ENCODE peak calls at places on chromosomes 4 and X, in seven cellular contexts. D is HCT116, F is K562, X is GM12878, R is H1, A is SK-N-SH, S is HepG2. H is an unnamed sample.

GRCh38 chr4:76090241-76090691 is 15.8 kb downstream of the ART3 start:
- DNase-seq in D (no peak), F (peak), X (no peak), R (no peak), A (peak), S (peak), H (peak)

GRCh38 chrX:67207912-67208311 is 335.9 kb upstream of the AR start:
- DNase-seq in D (no peak), F (no peak), X (no peak), R (no peak), A (no peak), S (no peak), H (no peak)

GRCh38 chrX:132482632-132483031 is 6.2 kb downstream of the MBNL3 start:
- DNase-seq in D (no peak), F (no peak), X (no peak), R (no peak), A (no peak), S (peak), H (no peak)

GRCh38 chrX:7254144-7254543 is 106.2 kb upstream of the PUDP start:
- DNase-seq in D (no peak), F (no peak), X (no peak), R (no peak), A (no peak), S (no peak), H (no peak)

GRCh38 chr4:168421671-168422070 is 58.6 kb downstream of the DDX60L start:
- DNase-seq in D (peak), F (peak), X (no peak), R (no peak), A (no peak), S (no peak), H (no peak)

GRCh38 chrX:155216940-155217450 is 735 bp downstream of the VBP1 start:
- DNase-seq in D (no peak), F (no peak), X (peak), R (no peak), A (peak), S (no peak), H (no peak)

GRCh38 chrX:34881671-34882070 is 60.9 kb upstream of the FAM47B start:
- DNase-seq in D (no peak), F (no peak), X (no peak), R (no peak), A (no peak), S (no peak), H (no peak)

GRCh38 chr4:151960449-151961246 is 199.8 kb upstream of the GATB start:
- DNase-seq in D (no peak), F (no peak), X (no peak), R (no peak), A (no peak), S (no peak), H (no peak)

GRCh38 chr4:776743-777441 is 49.0 kb downstream of the CPLX1 start:
- DNase-seq in D (no peak), F (no peak), X (no peak), R (no peak), A (no peak), S (no peak), H (no peak)

GRCh38 chrX:140099221-140099620 is 133.9 kb upstream of the CXorf66 start:
- DNase-seq in D (no peak), F (no peak), X (no peak), R (no peak), A (no peak), S (no peak), H (no peak)

GRCh38 chr4:3372933-3373465 is 68.8 kb upstream of the HGFAC start:
- DNase-seq in D (no peak), F (no peak), X (peak), R (no peak), A (no peak), S (no peak), H (no peak)

GRCh38 chrX:10769696-10770619 is 149.6 kb upstream of the MID1 start:
- DNase-seq in D (no peak), F (no peak), X (no peak), R (no peak), A (no peak), S (no peak), H (no peak)

GRCh38 chr4:8216443-8217245 is 17.6 kb downstream of the SH3TC1 start:
- DNase-seq in D (no peak), F (no peak), X (no peak), R (no peak), A (no peak), S (no peak), H (no peak)

GRCh38 chr4:25842229-25842840 is 20.5 kb downstream of the SEL1L3 start:
- DNase-seq in D (no peak), F (no peak), X (peak), R (peak), A (no peak), S (no peak), H (no peak)

GRCh38 chrX:23003121-23003520 is 3.4 kb downstream of the DDX53 start:
- DNase-seq in D (no peak), F (no peak), X (no peak), R (no peak), A (no peak), S (no peak), H (no peak)

GRCh38 chrX:40314070-40314469 is 216.3 kb upstream of the BCOR start:
- DNase-seq in D (no peak), F (no peak), X (no peak), R (peak), A (no peak), S (no peak), H (no peak)

GRCh38 chr4:32117696-32118095 is 1397.5 kb downstream of the PCDH7 start:
- DNase-seq in D (no peak), F (no peak), X (no peak), R (no peak), A (no peak), S (no peak), H (peak)

GRCh38 chr4:169179609-169180526 is 90.9 kb downstream of the SH3RF1 start:
- DNase-seq in D (no peak), F (no peak), X (no peak), R (no peak), A (no peak), S (no peak), H (peak)

GRCh38 chr4:1318488-1319213 is 28.4 kb upstream of the UVSSA start:
- DNase-seq in D (peak), F (peak), X (no peak), R (peak), A (no peak), S (no peak), H (no peak)

GRCh38 chrX:119488749-119489148 is 20.5 kb downstream of the SLC25A5 start:
- DNase-seq in D (no peak), F (no peak), X (no peak), R (peak), A (peak), S (peak), H (peak)

GRCh38 chr4:69594382-69594781 is 45.1 kb downstream of the UGT2A2 start:
- DNase-seq in D (no peak), F (no peak), X (no peak), R (no peak), A (no peak), S (peak), H (no peak)

GRCh38 chr4:77510367-77510766 is 95.3 kb upstream of the CXCL13 start:
- DNase-seq in D (no peak), F (no peak), X (no peak), R (no peak), A (no peak), S (no peak), H (no peak)

GRCh38 chr4:48370260-48371134 is 29.2 kb downstream of the SLAIN2 start:
- DNase-seq in D (no peak), F (no peak), X (peak), R (no peak), A (no peak), S (no peak), H (no peak)

GRCh38 chrX:91080822-91081221 is 353.8 kb upstream of the PABPC5 start:
- DNase-seq in D (no peak), F (no peak), X (no peak), R (no peak), A (no peak), S (no peak), H (no peak)

GRCh38 chrX:41178201-41178600 is 93.0 kb downstream of the USP9X start:
- DNase-seq in D (no peak), F (no peak), X (peak), R (no peak), A (no peak), S (no peak), H (no peak)

GRCh38 chr4:115360441-115360840 is 247.0 kb upstream of the NDST4 start:
- DNase-seq in D (no peak), F (no peak), X (no peak), R (no peak), A (no peak), S (no peak), H (no peak)

GRCh38 chr4:173805884-173806283 is 275.9 kb upstream of the HAND2 start:
- DNase-seq in D (no peak), F (no peak), X (no peak), R (no peak), A (no peak), S (no peak), H (no peak)

GRCh38 chr4:173524218-173525117 is 5.6 kb downstream of the HAND2 start:
- DNase-seq in D (no peak), F (no peak), X (no peak), R (no peak), A (peak), S (no peak), H (no peak)

GRCh38 chrX:123206222-123206621 is 22.1 kb downstream of the GRIA3 start:
- DNase-seq in D (no peak), F (no peak), X (no peak), R (no peak), A (no peak), S (no peak), H (no peak)

GRCh38 chr4:105895324-105895608 is at the start of gene NPNT:
- DNase-seq in D (no peak), F (no peak), X (no peak), R (no peak), A (peak), S (no peak), H (no peak)

DNA sequence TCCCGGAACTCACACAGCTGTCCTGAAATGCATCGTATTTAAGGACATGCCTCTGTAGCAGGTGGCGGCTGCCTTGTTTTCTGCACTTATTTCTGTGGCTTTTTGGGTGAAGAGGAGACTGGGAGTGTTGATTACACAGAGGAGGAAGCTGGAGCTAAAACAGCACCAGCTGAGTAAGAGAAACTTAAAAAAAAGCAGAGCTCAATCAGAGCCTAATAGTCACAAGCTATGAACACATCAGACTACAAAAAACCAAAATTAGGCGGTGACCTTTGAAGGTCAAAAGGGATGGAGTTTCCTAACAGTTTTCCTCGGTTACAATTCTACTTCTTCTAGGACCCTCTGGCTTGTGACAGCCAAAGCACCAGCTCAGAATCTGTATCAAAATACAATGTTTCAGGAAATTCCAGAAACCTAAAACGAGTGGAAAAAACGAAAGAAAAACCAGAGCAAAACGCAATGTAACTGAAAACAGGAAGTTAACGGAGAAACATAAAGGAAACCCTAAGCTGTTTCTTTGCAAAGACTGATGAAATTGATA is 13.5 kb downstream of the PRKX start:
- DNase-seq in D (no peak), F (no peak), X (peak), R (no peak), A (no peak), S (no peak), H (no peak)
- TF ChIP-seq JUND in D (no peak), F (no peak), X (no peak), R (no peak), A (no peak), S (no peak), H (no peak)

DNA sequence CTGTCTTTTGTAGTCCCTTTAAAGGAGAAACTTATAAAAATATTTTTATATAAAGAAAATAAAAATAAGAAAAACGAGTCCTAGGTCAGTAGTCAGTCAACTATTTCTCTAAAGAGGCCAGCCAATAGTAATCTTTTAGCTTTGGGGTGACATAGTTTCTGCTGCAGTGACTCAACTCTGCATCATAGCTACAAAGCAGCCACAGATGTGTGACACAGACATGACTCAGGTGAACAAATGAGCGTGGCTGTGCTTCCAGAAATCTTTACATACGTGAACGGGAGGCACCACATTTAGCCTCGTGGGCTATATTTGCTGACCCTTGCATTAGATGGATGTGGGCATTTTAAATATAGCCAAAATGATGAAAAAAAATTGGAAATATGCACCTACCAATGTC is 1862.5 kb upstream of the TENM3 start:
- DNase-seq in D (peak), F (no peak), X (no peak), R (no peak), A (no peak), S (no peak), H (no peak)
- TF ChIP-seq JUND in D (peak), F (no peak), X (no peak), R (no peak), A (no peak), S (no peak), H (no peak)

GRCh38 chr4:79206660-79207059 is 119.2 kb downstream of the NAA11 start:
- DNase-seq in D (no peak), F (no peak), X (no peak), R (no peak), A (no peak), S (no peak), H (no peak)

GRCh38 chr4:79209822-79210635 is 115.8 kb downstream of the NAA11 start:
- DNase-seq in D (no peak), F (peak), X (no peak), R (no peak), A (no peak), S (peak), H (no peak)

GRCh38 chr4:79211490-79211889 is 114.4 kb downstream of the NAA11 start:
- DNase-seq in D (no peak), F (no peak), X (no peak), R (no peak), A (no peak), S (no peak), H (no peak)

GRCh38 chr4:79210636-79211049 is 115.2 kb downstream of the NAA11 start:
- DNase-seq in D (no peak), F (no peak), X (no peak), R (no peak), A (no peak), S (no peak), H (no peak)

GRCh38 chr4:79207281-79207680 is 118.6 kb downstream of the NAA11 start:
- DNase-seq in D (no peak), F (no peak), X (no peak), R (no peak), A (no peak), S (no peak), H (no peak)
- TF ChIP-seq JUND in D (no peak), F (no peak), X (no peak), R (no peak), A (no peak), S (no peak), H (no peak)

GRCh38 chr4:39044364-39044946 is 12.2 kb upstream of the TMEM156 start:
- DNase-seq in D (peak), F (peak), X (peak), R (peak), A (peak), S (peak), H (peak)

GRCh38 chr4:39044947-39045734 is 12.9 kb upstream of the TMEM156 start:
- DNase-seq in D (no peak), F (peak), X (no peak), R (peak), A (peak), S (no peak), H (no peak)

GRCh38 chr4:39046243-39046642 is 14.0 kb upstream of the TMEM156 start:
- DNase-seq in D (no peak), F (no peak), X (no peak), R (no peak), A (no peak), S (peak), H (no peak)

GRCh38 chr4:39047691-39048090 is 14.3 kb upstream of the KLHL5 start:
- DNase-seq in D (no peak), F (no peak), X (no peak), R (no peak), A (no peak), S (no peak), H (no peak)

GRCh38 chr4:39045791-39046221 is 13.6 kb upstream of the TMEM156 start:
- DNase-seq in D (no peak), F (no peak), X (no peak), R (no peak), A (peak), S (peak), H (no peak)
- TF ChIP-seq JUND in D (no peak), F (no peak), X (no peak), R (no peak), A (no peak), S (no peak), H (no peak)

DNA sequence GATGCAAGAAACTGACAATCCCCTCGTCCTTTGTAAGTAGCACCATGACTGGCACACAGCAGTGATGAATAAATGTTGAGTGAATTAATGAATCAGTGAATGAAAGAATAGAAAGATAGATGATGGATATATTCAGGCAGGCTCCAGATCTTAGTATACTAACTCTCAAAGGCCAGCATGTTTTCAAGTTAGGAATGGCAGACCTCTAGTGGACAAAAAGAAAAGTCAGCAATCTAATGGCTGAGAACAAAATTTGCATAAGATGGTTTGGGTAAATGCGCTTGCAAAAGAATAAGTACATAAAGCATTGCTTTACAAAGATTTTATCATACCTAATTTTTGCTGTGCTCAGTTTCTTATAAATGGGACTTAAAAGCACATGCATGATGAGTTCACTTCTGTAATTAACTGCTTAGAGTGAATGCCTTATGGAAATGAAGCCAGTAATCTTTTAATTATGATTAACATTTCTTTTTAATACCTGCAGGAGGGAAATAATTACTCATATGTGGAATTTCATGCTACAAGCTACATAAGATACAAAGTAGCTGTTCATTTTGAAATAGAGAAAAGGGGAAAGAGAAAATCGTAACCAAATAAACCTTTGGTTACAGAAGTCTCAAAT is 126.9 kb upstream of the GPRIN3 start:
- DNase-seq in D (peak), F (no peak), X (no peak), R (no peak), A (peak), S (no peak), H (peak)
- TF ChIP-seq JUND in D (no peak), F (no peak), X (no peak), R (no peak), A (no peak), S (no peak), H (no peak)

GRCh38 chrX:70255452-70255851 is 4.6 kb downstream of the P2RY4 start:
- DNase-seq in D (no peak), F (no peak), X (no peak), R (no peak), A (no peak), S (no peak), H (no peak)

GRCh38 chrX:70257599-70258288 is 2.3 kb downstream of the P2RY4 start:
- DNase-seq in D (no peak), F (no peak), X (no peak), R (no peak), A (no peak), S (no peak), H (no peak)

GRCh38 chrX:70254063-70254400 is 6.0 kb downstream of the P2RY4 start:
- DNase-seq in D (peak), F (no peak), X (no peak), R (no peak), A (no peak), S (peak), H (no peak)

GRCh38 chrX:70254909-70255308 is 5.1 kb downstream of the P2RY4 start:
- DNase-seq in D (peak), F (no peak), X (no peak), R (no peak), A (no peak), S (peak), H (no peak)

DNA sequence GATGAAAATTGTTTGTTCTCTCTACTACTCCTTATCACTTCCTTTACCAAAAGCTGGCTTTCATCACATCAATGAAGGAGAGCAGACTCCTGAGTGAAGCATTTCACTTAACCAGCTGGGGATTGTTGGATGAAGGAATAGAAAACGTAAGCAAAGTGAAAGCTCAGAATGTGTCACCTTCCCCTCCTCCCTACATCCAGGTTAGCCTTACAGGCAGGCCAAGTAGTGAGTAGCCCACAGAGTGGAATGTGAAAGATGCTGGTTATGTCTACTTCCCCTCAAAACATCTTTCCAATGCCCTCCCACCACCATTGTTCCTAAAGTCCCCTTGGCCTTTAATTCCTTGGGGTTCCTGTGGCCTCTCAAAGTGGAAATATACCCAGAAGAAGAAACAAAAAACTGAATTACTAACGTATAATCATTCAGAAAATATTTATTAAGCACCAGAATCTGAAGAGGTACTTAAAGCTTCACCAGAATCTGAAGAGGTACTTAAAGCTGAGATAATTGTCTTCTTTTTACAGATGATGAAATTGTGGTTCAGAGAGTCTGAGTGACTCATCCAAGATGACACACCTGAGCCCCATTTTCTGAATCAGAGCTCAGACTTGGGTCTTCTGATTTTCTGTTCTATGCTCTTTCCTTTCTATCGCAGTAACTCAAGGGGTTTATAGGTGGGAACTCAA is 6.5 kb downstream of the P2RY4 start:
- DNase-seq in D (peak), F (no peak), X (no peak), R (no peak), A (no peak), S (peak), H (no peak)
- TF ChIP-seq JUND in D (peak), F (no peak), X (no peak), R (no peak), A (no peak), S (no peak), H (no peak)